ENCODE peak calls at places on chromosomes 1 and 21, in seven cellular contexts. I is activated CD8-positive, alpha-beta memory T cell treated with anti-CD3 and anti-CD28 coated beads, Interleukin-2, amount 50 U/mL, for 48 hours; T is activated T-helper 1 cell treated with Interleukin-2 at 50 U/mL for 16 hours; J is mesenchymal stem cell; V is H7; Q is ELR; U is tibial nerve. A is an unnamed sample.

GRCh38 chr1:161131721-161132409 is 602 bp downstream of the DEDD start:
- DNase-seq in T (no peak), Q (peak), I (no peak), J (peak), U (no peak), V (no peak), A (no peak)

GRCh38 chr1:165481820-165482532 is 37.0 kb upstream of the RXRG start:
- DNase-seq in Q (peak), U (no peak), T (no peak), V (no peak), I (no peak), J (peak), A (no peak)

GRCh38 chr21:34935868-34936267 is 113.2 kb downstream of the RUNX1 start:
- DNase-seq in I (no peak), V (no peak), J (peak), Q (peak), U (no peak), T (no peak), A (no peak)

GRCh38 chr21:44817506-44817880 is 369 bp downstream of the SUMO3 start:
- DNase-seq in J (peak), T (peak), V (peak), I (peak), U (peak), Q (peak), A (peak)

GRCh38 chr1:39381839-39382238 is 109.6 kb upstream of the BMP8A start:
- DNase-seq in V (no peak), T (no peak), I (no peak), J (peak), U (no peak), Q (no peak), A (no peak)

GRCh38 chr1:214740471-214740870 is 137.5 kb downstream of the CENPF start:
- DNase-seq in T (no peak), U (no peak), J (no peak), V (no peak), I (no peak), Q (no peak), A (no peak)

GRCh38 chr1:43522776-43523480 is 7.8 kb upstream of the PTPRF start:
- DNase-seq in V (no peak), T (no peak), J (peak), U (no peak), I (no peak), Q (peak), A (no peak)

GRCh38 chr1:70504176-70504820 is 93.2 kb downstream of the CTH start:
- DNase-seq in I (no peak), Q (peak), J (peak), T (no peak), U (no peak), V (no peak), A (no peak)

GRCh38 chr1:31976401-31976800 is 37.3 kb upstream of the KHDRBS1 start:
- DNase-seq in J (no peak), U (no peak), T (no peak), V (no peak), I (no peak), Q (peak), A (no peak)

GRCh38 chr1:119032986-119033385 is 44.8 kb upstream of the TBX15 start:
- DNase-seq in I (no peak), Q (no peak), T (no peak), J (no peak), U (no peak), V (no peak), A (no peak)

GRCh38 chr1:50658421-50659076 is 235.3 kb upstream of the DMRTA2 start:
- DNase-seq in U (no peak), Q (peak), V (no peak), T (no peak), I (no peak), J (peak), A (no peak)

GRCh38 chr1:7149080-7149838 is 364.0 kb downstream of the CAMTA1 start:
- DNase-seq in V (peak), I (no peak), J (no peak), T (no peak), U (no peak), Q (no peak), A (no peak)

GRCh38 chr1:168035345-168035744 is 98.5 kb upstream of the MPC2 start:
- DNase-seq in I (no peak), V (no peak), T (no peak), Q (no peak), U (no peak), J (no peak), A (no peak)

GRCh38 chr1:240611619-240612490 is at the start of gene GREM2:
- DNase-seq in V (peak), Q (peak), J (peak), T (peak), U (no peak), I (peak), A (peak)

GRCh38 chr1:33072707-33073106 is 8.2 kb upstream of the AZIN2 start:
- DNase-seq in J (no peak), T (no peak), V (no peak), U (no peak), Q (no peak), I (no peak), A (no peak)

GRCh38 chr1:16924216-16924918 is 2.6 kb downstream of the CROCC start:
- DNase-seq in J (no peak), V (peak), U (no peak), Q (no peak), I (no peak), T (no peak), A (no peak)

GRCh38 chr1:12087797-12088314 is 24.8 kb downstream of the TNFRSF8 start:
- DNase-seq in U (no peak), V (no peak), T (no peak), Q (no peak), I (peak), J (no peak), A (no peak)

GRCh38 chr21:35925497-35925896 is 134.8 kb downstream of the SETD4 start:
- DNase-seq in I (no peak), J (peak), V (no peak), U (no peak), Q (peak), T (no peak), A (no peak)

GRCh38 chr1:245262876-245263625 is 108.3 kb downstream of the KIF26B start:
- DNase-seq in V (no peak), I (no peak), U (no peak), Q (no peak), T (no peak), J (no peak), A (no peak)

GRCh38 chr1:116988248-116988647 is 13.3 kb upstream of the CD101 start:
- DNase-seq in V (no peak), Q (no peak), T (no peak), U (no peak), I (no peak), J (peak), A (no peak)

GRCh38 chr21:27094182-27094948 is 127.5 kb upstream of the ADAMTS5 start:
- DNase-seq in V (no peak), T (no peak), U (no peak), I (no peak), J (no peak), Q (no peak), A (no peak)

GRCh38 chr1:17004466-17005364 is 7.0 kb downstream of the ATP13A2 start:
- DNase-seq in T (no peak), V (peak), J (no peak), U (no peak), I (no peak), Q (peak), A (peak)

GRCh38 chr1:224507771-224508523 is 73.3 kb upstream of the WDR26 start:
- DNase-seq in V (no peak), J (no peak), U (no peak), Q (no peak), I (no peak), T (no peak), A (no peak)

GRCh38 chr1:24900486-24900849 is 29.6 kb downstream of the RUNX3 start:
- DNase-seq in I (peak), J (no peak), Q (no peak), U (no peak), T (no peak), V (peak), A (no peak)

GRCh38 chr1:38817958-38818705 is 41.4 kb downstream of the RRAGC start:
- DNase-seq in Q (peak), I (peak), U (no peak), T (peak), J (peak), V (peak), A (peak)